ENCODE peak calls at places on chromosomes 6 and 20, in five cellular contexts. One of them, this sample, is unnamed.

GRCh38 chr20:63027425-63028389 is 20.9 kb upstream of the BHLHE23 start:
- DNase-seq in T-helper 2 cell: no peak
- DNase-seq in NCI-H1105 treated with DMSO at 0.1 percent for 48 hours: peak
- DNase-seq in activated CD4-positive, alpha-beta T cell treated with anti-CD3 and anti-CD28 coated beads, Interleukin-2, amount 50 U/mL, for 1 hour: no peak
- DNase-seq in CD8-positive, alpha-beta memory T cell: no peak
- DNase-seq in this sample: no peak

GRCh38 chr6:154157082-154157481 is 118.0 kb downstream of the OPRM1 start:
- DNase-seq in CD8-positive, alpha-beta memory T cell: peak
- DNase-seq in activated CD4-positive, alpha-beta T cell treated with anti-CD3 and anti-CD28 coated beads, Interleukin-2, amount 50 U/mL, for 1 hour: no peak
- DNase-seq in T-helper 2 cell: no peak
- DNase-seq in NCI-H1105 treated with DMSO at 0.1 percent for 48 hours: no peak
- DNase-seq in this sample: no peak

GRCh38 chr20:50837532-50838321 is 42.9 kb downstream of the BCAS4 start:
- DNase-seq in T-helper 2 cell: no peak
- DNase-seq in activated CD4-positive, alpha-beta T cell treated with anti-CD3 and anti-CD28 coated beads, Interleukin-2, amount 50 U/mL, for 1 hour: no peak
- DNase-seq in CD8-positive, alpha-beta memory T cell: no peak
- DNase-seq in NCI-H1105 treated with DMSO at 0.1 percent for 48 hours: no peak
- DNase-seq in this sample: peak

GRCh38 chr6:56552212-56553130 is 90.2 kb downstream of the DST start:
- DNase-seq in activated CD4-positive, alpha-beta T cell treated with anti-CD3 and anti-CD28 coated beads, Interleukin-2, amount 50 U/mL, for 1 hour: no peak
- DNase-seq in T-helper 2 cell: no peak
- DNase-seq in NCI-H1105 treated with DMSO at 0.1 percent for 48 hours: no peak
- DNase-seq in CD8-positive, alpha-beta memory T cell: no peak
- DNase-seq in this sample: peak

GRCh38 chr6:1593286-1593957 is 16.3 kb upstream of the FOXC1 start:
- DNase-seq in activated CD4-positive, alpha-beta T cell treated with anti-CD3 and anti-CD28 coated beads, Interleukin-2, amount 50 U/mL, for 1 hour: no peak
- DNase-seq in T-helper 2 cell: no peak
- DNase-seq in NCI-H1105 treated with DMSO at 0.1 percent for 48 hours: no peak
- DNase-seq in CD8-positive, alpha-beta memory T cell: no peak
- DNase-seq in this sample: no peak

GRCh38 chr6:12923644-12924235 is 207.2 kb downstream of the PHACTR1 start:
- DNase-seq in CD8-positive, alpha-beta memory T cell: no peak
- DNase-seq in T-helper 2 cell: no peak
- DNase-seq in NCI-H1105 treated with DMSO at 0.1 percent for 48 hours: no peak
- DNase-seq in activated CD4-positive, alpha-beta T cell treated with anti-CD3 and anti-CD28 coated beads, Interleukin-2, amount 50 U/mL, for 1 hour: no peak
- DNase-seq in this sample: no peak

GRCh38 chr20:4513720-4514119 is 208.0 kb upstream of the PRND start:
- DNase-seq in activated CD4-positive, alpha-beta T cell treated with anti-CD3 and anti-CD28 coated beads, Interleukin-2, amount 50 U/mL, for 1 hour: no peak
- DNase-seq in NCI-H1105 treated with DMSO at 0.1 percent for 48 hours: no peak
- DNase-seq in CD8-positive, alpha-beta memory T cell: no peak
- DNase-seq in T-helper 2 cell: no peak
- DNase-seq in this sample: peak

GRCh38 chr6:158818580-158819212 is 472 bp downstream of the EZR start:
- DNase-seq in activated CD4-positive, alpha-beta T cell treated with anti-CD3 and anti-CD28 coated beads, Interleukin-2, amount 50 U/mL, for 1 hour: peak
- DNase-seq in NCI-H1105 treated with DMSO at 0.1 percent for 48 hours: peak
- DNase-seq in T-helper 2 cell: peak
- DNase-seq in CD8-positive, alpha-beta memory T cell: peak
- DNase-seq in this sample: peak

GRCh38 chr20:36344517-36345132 is 38.5 kb downstream of the DLGAP4 start:
- DNase-seq in CD8-positive, alpha-beta memory T cell: no peak
- DNase-seq in T-helper 2 cell: no peak
- DNase-seq in activated CD4-positive, alpha-beta T cell treated with anti-CD3 and anti-CD28 coated beads, Interleukin-2, amount 50 U/mL, for 1 hour: peak
- DNase-seq in NCI-H1105 treated with DMSO at 0.1 percent for 48 hours: no peak
- DNase-seq in this sample: peak

GRCh38 chr20:25090492-25091429 is 8.8 kb upstream of the VSX1 start:
- DNase-seq in activated CD4-positive, alpha-beta T cell treated with anti-CD3 and anti-CD28 coated beads, Interleukin-2, amount 50 U/mL, for 1 hour: peak
- DNase-seq in NCI-H1105 treated with DMSO at 0.1 percent for 48 hours: peak
- DNase-seq in CD8-positive, alpha-beta memory T cell: peak
- DNase-seq in T-helper 2 cell: peak
- DNase-seq in this sample: no peak

GRCh38 chr20:63178889-63179751 is 36.8 kb downstream of the YTHDF1 start:
- DNase-seq in activated CD4-positive, alpha-beta T cell treated with anti-CD3 and anti-CD28 coated beads, Interleukin-2, amount 50 U/mL, for 1 hour: peak
- DNase-seq in T-helper 2 cell: peak
- DNase-seq in CD8-positive, alpha-beta memory T cell: peak
- DNase-seq in NCI-H1105 treated with DMSO at 0.1 percent for 48 hours: peak
- DNase-seq in this sample: peak

This sample was measured in foreskin fibroblast.